ENCODE peak calls at places on chromosomes 2 and 18, in five cellular contexts. One of them, this sample, is unnamed.

GRCh38 chr18:67854340-67854739 is 337.8 kb upstream of the DSEL start:
- DNase-seq in progenitor cell of endocrine pancreas: no peak
- DNase-seq in GM12865: no peak
- DNase-seq in kidney epithelial cell: no peak
- DNase-seq in IMR-90: peak
- DNase-seq in this sample: no peak

GRCh38 chr2:173963323-173963816 is 1.8 kb downstream of the SP3 start:
- DNase-seq in progenitor cell of endocrine pancreas: no peak
- DNase-seq in GM12865: peak
- DNase-seq in kidney epithelial cell: no peak
- DNase-seq in IMR-90: peak
- DNase-seq in this sample: no peak

GRCh38 chr2:6750389-6751158 is 115.1 kb downstream of the CMPK2 start:
- DNase-seq in progenitor cell of endocrine pancreas: no peak
- DNase-seq in GM12865: no peak
- DNase-seq in kidney epithelial cell: no peak
- DNase-seq in IMR-90: no peak
- DNase-seq in this sample: no peak

GRCh38 chr2:221423212-221423804 is 148.8 kb downstream of the EPHA4 start:
- DNase-seq in progenitor cell of endocrine pancreas: no peak
- DNase-seq in GM12865: no peak
- DNase-seq in kidney epithelial cell: no peak
- DNase-seq in IMR-90: no peak
- DNase-seq in this sample: no peak

GRCh38 chr2:24077535-24077877 is 1.4 kb upstream of the SF3B6 start:
- DNase-seq in progenitor cell of endocrine pancreas: no peak
- DNase-seq in GM12865: no peak
- DNase-seq in kidney epithelial cell: no peak
- DNase-seq in IMR-90: no peak
- DNase-seq in this sample: no peak

GRCh38 chr2:29920130-29920577 is 1.2 kb downstream of the ALK start:
- DNase-seq in progenitor cell of endocrine pancreas: peak
- DNase-seq in GM12865: peak
- DNase-seq in kidney epithelial cell: peak
- DNase-seq in IMR-90: no peak
- DNase-seq in this sample: no peak

GRCh38 chr2:182302174-182302573 is 124.7 kb downstream of the PDE1A start:
- DNase-seq in progenitor cell of endocrine pancreas: no peak
- DNase-seq in GM12865: no peak
- DNase-seq in kidney epithelial cell: no peak
- DNase-seq in IMR-90: peak
- DNase-seq in this sample: no peak

GRCh38 chr2:3637311-3637675 is 20.7 kb upstream of the ALLC start:
- DNase-seq in progenitor cell of endocrine pancreas: no peak
- DNase-seq in GM12865: no peak
- DNase-seq in kidney epithelial cell: no peak
- DNase-seq in IMR-90: no peak
- DNase-seq in this sample: no peak

GRCh38 chr2:32342811-32343210 is 14.0 kb upstream of the BIRC6 start:
- DNase-seq in progenitor cell of endocrine pancreas: no peak
- DNase-seq in GM12865: no peak
- DNase-seq in kidney epithelial cell: no peak
- DNase-seq in IMR-90: no peak
- DNase-seq in this sample: no peak

GRCh38 chr2:240480834-240481623 is 45.6 kb downstream of the GPC1 start:
- DNase-seq in progenitor cell of endocrine pancreas: no peak
- DNase-seq in GM12865: no peak
- DNase-seq in kidney epithelial cell: no peak
- DNase-seq in IMR-90: no peak
- DNase-seq in this sample: no peak

GRCh38 chr2:46913471-46914381 is 1.9 kb downstream of the MCFD2 start:
- DNase-seq in progenitor cell of endocrine pancreas: no peak
- DNase-seq in GM12865: no peak
- DNase-seq in kidney epithelial cell: no peak
- DNase-seq in IMR-90: peak
- DNase-seq in this sample: peak

GRCh38 chr2:23475036-23475435 is 90.1 kb downstream of the KLHL29 start:
- DNase-seq in progenitor cell of endocrine pancreas: no peak
- DNase-seq in GM12865: no peak
- DNase-seq in kidney epithelial cell: no peak
- DNase-seq in IMR-90: no peak
- DNase-seq in this sample: no peak

GRCh38 chr2:234763051-234763909 is 188.5 kb upstream of the SH3BP4 start:
- DNase-seq in progenitor cell of endocrine pancreas: no peak
- DNase-seq in GM12865: no peak
- DNase-seq in kidney epithelial cell: peak
- DNase-seq in IMR-90: peak
- DNase-seq in this sample: no peak

GRCh38 chr2:234564719-234565118 is 67.8 kb upstream of the ARL4C start:
- DNase-seq in progenitor cell of endocrine pancreas: no peak
- DNase-seq in GM12865: no peak
- DNase-seq in kidney epithelial cell: no peak
- DNase-seq in IMR-90: peak
- DNase-seq in this sample: no peak

GRCh38 chr2:46097714-46098480 is 199.3 kb upstream of the EPAS1 start:
- DNase-seq in progenitor cell of endocrine pancreas: no peak
- DNase-seq in GM12865: no peak
- DNase-seq in kidney epithelial cell: peak
- DNase-seq in IMR-90: peak
- DNase-seq in this sample: peak

GRCh38 chr2:11699686-11700670 is 30.0 kb upstream of the NTSR2 start:
- DNase-seq in progenitor cell of endocrine pancreas: no peak
- DNase-seq in GM12865: no peak
- DNase-seq in kidney epithelial cell: no peak
- DNase-seq in IMR-90: no peak
- DNase-seq in this sample: no peak

GRCh38 chr2:11697103-11697871 is 27.3 kb upstream of the NTSR2 start:
- DNase-seq in progenitor cell of endocrine pancreas: no peak
- DNase-seq in GM12865: no peak
- DNase-seq in kidney epithelial cell: peak
- DNase-seq in IMR-90: peak
- DNase-seq in this sample: peak

GRCh38 chr2:11696736-11697102 is 26.7 kb upstream of the NTSR2 start:
- DNase-seq in progenitor cell of endocrine pancreas: no peak
- DNase-seq in GM12865: no peak
- DNase-seq in kidney epithelial cell: no peak
- DNase-seq in IMR-90: no peak
- DNase-seq in this sample: no peak

GRCh38 chr2:11695576-11695975 is 25.6 kb upstream of the NTSR2 start:
- DNase-seq in progenitor cell of endocrine pancreas: no peak
- DNase-seq in GM12865: no peak
- DNase-seq in kidney epithelial cell: no peak
- DNase-seq in IMR-90: no peak
- DNase-seq in this sample: no peak

DNA sequence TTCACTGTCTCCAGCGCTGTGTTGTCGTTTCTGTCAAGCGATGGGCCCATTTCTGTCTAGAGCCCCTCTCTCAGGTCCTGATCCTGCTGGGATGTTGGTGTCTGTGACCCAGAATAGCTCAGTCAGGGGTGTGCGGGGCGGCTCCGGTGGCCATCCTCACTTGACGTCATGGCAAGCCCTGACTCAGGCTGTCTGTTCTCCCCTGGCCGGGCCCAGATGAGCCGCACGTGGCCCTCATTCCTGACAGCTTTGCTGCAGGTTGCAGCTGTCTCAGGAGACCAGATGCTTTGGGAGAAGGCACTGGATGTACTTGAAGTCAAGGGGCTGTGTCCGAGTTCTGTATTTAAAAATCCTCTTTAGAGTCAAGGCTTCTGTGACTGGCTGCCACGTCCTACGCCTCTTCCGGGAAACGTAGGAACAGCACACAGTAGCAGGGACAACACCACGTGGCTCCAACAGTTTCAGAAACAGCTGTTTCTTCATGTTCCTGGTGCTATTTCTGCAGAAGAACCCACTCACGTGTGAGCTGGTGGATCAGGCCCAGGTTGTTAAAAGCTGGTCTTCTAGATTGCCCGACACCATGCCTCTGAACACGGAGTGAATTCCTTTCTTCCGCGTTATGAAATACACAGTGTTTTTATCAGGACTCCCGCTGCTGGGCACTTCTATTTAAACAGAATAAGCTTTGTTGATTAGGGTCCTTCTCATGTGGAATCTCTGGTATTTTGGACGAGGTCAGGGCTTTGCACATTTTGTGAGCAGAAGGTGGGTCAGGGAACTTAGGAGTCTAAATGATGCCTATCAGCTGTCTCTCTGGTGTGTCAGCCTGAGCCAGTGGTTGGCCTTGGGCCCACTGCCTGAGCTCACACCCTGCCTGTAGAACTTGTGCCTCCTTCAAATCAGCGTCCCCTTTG is 28.3 kb upstream of the NTSR2 start:
- DNase-seq in progenitor cell of endocrine pancreas: no peak
- DNase-seq in GM12865: no peak
- DNase-seq in kidney epithelial cell: no peak
- DNase-seq in IMR-90: peak
- DNase-seq in this sample: no peak
- TF ChIP-seq CTCF in progenitor cell of endocrine pancreas: no peak
- TF ChIP-seq CTCF in GM12865: no peak
- TF ChIP-seq CTCF in kidney epithelial cell: no peak
- TF ChIP-seq CTCF in IMR-90: no peak
- TF ChIP-seq CTCF in this sample: no peak

GRCh38 chr2:88549616-88550292 is 77.5 kb downstream of the EIF2AK3 start:
- DNase-seq in progenitor cell of endocrine pancreas: no peak
- DNase-seq in GM12865: no peak
- DNase-seq in kidney epithelial cell: no peak
- DNase-seq in IMR-90: no peak
- DNase-seq in this sample: no peak

GRCh38 chr2:88556026-88556425 is 71.2 kb downstream of the EIF2AK3 start:
- DNase-seq in progenitor cell of endocrine pancreas: no peak
- DNase-seq in GM12865: no peak
- DNase-seq in kidney epithelial cell: no peak
- DNase-seq in IMR-90: no peak
- DNase-seq in this sample: no peak

GRCh38 chr2:88557290-88557689 is 70.0 kb downstream of the EIF2AK3 start:
- DNase-seq in progenitor cell of endocrine pancreas: no peak
- DNase-seq in GM12865: no peak
- DNase-seq in kidney epithelial cell: no peak
- DNase-seq in IMR-90: no peak
- DNase-seq in this sample: no peak

DNA sequence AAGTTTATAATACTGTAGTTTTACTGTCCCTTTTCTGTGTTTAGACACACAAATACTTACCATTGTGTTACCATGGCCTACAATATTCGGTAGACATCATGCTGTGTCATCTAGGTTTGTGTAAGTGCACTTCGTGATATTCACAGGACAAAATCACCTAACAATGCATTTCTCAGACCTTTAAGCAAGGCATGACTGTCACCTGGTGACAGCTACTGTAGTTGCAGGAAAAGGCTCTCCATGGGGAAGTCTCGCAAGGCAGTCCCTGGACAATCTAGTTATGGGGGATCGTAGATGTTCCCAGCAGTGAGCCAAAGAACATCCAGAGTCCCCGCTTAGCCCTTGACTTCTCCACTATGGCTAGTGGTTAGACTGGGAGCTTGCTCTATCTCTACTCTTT is 73.1 kb downstream of the EIF2AK3 start:
- DNase-seq in progenitor cell of endocrine pancreas: no peak
- DNase-seq in GM12865: no peak
- DNase-seq in kidney epithelial cell: no peak
- DNase-seq in IMR-90: no peak
- DNase-seq in this sample: no peak
- TF ChIP-seq CTCF in progenitor cell of endocrine pancreas: peak
- TF ChIP-seq CTCF in GM12865: peak
- TF ChIP-seq CTCF in kidney epithelial cell: peak
- TF ChIP-seq CTCF in IMR-90: no peak
- TF ChIP-seq CTCF in this sample: no peak

GRCh38 chr2:120779781-120780283 is 44.2 kb downstream of the GLI2 start:
- DNase-seq in progenitor cell of endocrine pancreas: no peak
- DNase-seq in GM12865: no peak
- DNase-seq in kidney epithelial cell: peak
- DNase-seq in IMR-90: peak
- DNase-seq in this sample: no peak
- TF ChIP-seq CTCF in progenitor cell of endocrine pancreas: no peak
- TF ChIP-seq CTCF in GM12865: no peak
- TF ChIP-seq CTCF in kidney epithelial cell: no peak
- TF ChIP-seq CTCF in IMR-90: peak
- TF ChIP-seq CTCF in this sample: no peak

GRCh38 chr2:49770919-49771318 is 616.6 kb upstream of the FSHR start:
- DNase-seq in progenitor cell of endocrine pancreas: peak
- DNase-seq in GM12865: peak
- DNase-seq in kidney epithelial cell: peak
- DNase-seq in IMR-90: no peak
- DNase-seq in this sample: peak
- TF ChIP-seq CTCF in progenitor cell of endocrine pancreas: peak
- TF ChIP-seq CTCF in GM12865: peak
- TF ChIP-seq CTCF in kidney epithelial cell: peak
- TF ChIP-seq CTCF in IMR-90: no peak
- TF ChIP-seq CTCF in this sample: no peak

DNA sequence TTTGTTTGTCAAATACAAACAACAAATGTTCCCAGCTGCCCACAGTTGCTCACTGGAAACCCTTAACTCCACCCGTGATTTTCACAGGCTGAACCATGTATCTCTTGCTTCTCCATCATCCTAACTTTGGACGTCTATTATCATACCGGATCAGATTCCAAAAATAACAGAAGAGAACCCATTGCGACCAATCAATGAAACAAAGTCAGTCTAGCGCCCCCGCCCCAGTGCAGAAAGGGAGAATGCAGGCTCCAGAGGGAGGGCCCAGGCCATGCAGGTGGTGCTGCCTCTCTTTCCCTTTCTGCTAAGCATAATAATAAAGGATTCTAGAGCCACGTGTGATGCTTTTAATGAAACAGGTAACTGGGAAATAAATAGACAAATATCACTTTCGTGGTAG is 24.1 kb downstream of the COLEC12 start:
- DNase-seq in progenitor cell of endocrine pancreas: no peak
- DNase-seq in GM12865: no peak
- DNase-seq in kidney epithelial cell: no peak
- DNase-seq in IMR-90: no peak
- DNase-seq in this sample: no peak
- TF ChIP-seq CTCF in progenitor cell of endocrine pancreas: no peak
- TF ChIP-seq CTCF in GM12865: no peak
- TF ChIP-seq CTCF in kidney epithelial cell: no peak
- TF ChIP-seq CTCF in IMR-90: no peak
- TF ChIP-seq CTCF in this sample: no peak

GRCh38 chr2:106323337-106324013 is 129.4 kb upstream of the UXS1 start:
- DNase-seq in progenitor cell of endocrine pancreas: no peak
- DNase-seq in GM12865: no peak
- DNase-seq in kidney epithelial cell: no peak
- DNase-seq in IMR-90: no peak
- DNase-seq in this sample: no peak
- TF ChIP-seq CTCF in progenitor cell of endocrine pancreas: no peak
- TF ChIP-seq CTCF in GM12865: no peak
- TF ChIP-seq CTCF in kidney epithelial cell: no peak
- TF ChIP-seq CTCF in IMR-90: no peak
- TF ChIP-seq CTCF in this sample: no peak

This sample was measured in Calu3.